ENCODE peak calls at places on chromosomes 7 and 10, in ten cellular contexts. One of them, this sample, is unnamed.

GRCh38 chr10:124966008-124966407 is 24.1 kb downstream of the ZRANB1 start:
- DNase-seq in stimulated activated CD8-positive, alpha-beta memory T cell treated with anti-CD3 and anti-CD28 coated beads, Interleukin-7, amount 100 ng/mL, for 4 hours: no peak
- DNase-seq in kidney: no peak
- DNase-seq in left colon: no peak
- DNase-seq in HTR-8/SVneo: no peak
- DNase-seq in NCI-H1436: no peak
- DNase-seq in CD4-positive, CD25-positive, alpha-beta regulatory T cell: no peak
- DNase-seq in neural progenitor cell: no peak
- DNase-seq in endothelial cell: no peak
- DNase-seq in hepatic stellate cell: no peak
- DNase-seq in this sample: no peak

GRCh38 chr7:135074096-135074495 is 73.8 kb upstream of the TMEM140 start:
- DNase-seq in stimulated activated CD8-positive, alpha-beta memory T cell treated with anti-CD3 and anti-CD28 coated beads, Interleukin-7, amount 100 ng/mL, for 4 hours: no peak
- DNase-seq in kidney: no peak
- DNase-seq in left colon: no peak
- DNase-seq in HTR-8/SVneo: no peak
- DNase-seq in NCI-H1436: no peak
- DNase-seq in CD4-positive, CD25-positive, alpha-beta regulatory T cell: no peak
- DNase-seq in neural progenitor cell: no peak
- DNase-seq in endothelial cell: no peak
- DNase-seq in hepatic stellate cell: no peak
- DNase-seq in this sample: no peak

GRCh38 chr7:99407849-99408346 is 499 bp downstream of the PDAP1 start:
- DNase-seq in stimulated activated CD8-positive, alpha-beta memory T cell treated with anti-CD3 and anti-CD28 coated beads, Interleukin-7, amount 100 ng/mL, for 4 hours: peak; percentile 40
- DNase-seq in kidney: peak; percentile 82
- DNase-seq in left colon: peak; percentile 62
- DNase-seq in HTR-8/SVneo: peak; percentile 19
- DNase-seq in NCI-H1436: peak; percentile 26
- DNase-seq in CD4-positive, CD25-positive, alpha-beta regulatory T cell: no peak
- DNase-seq in neural progenitor cell: peak; percentile 56
- DNase-seq in endothelial cell: peak; percentile 24
- DNase-seq in hepatic stellate cell: peak; percentile 88
- DNase-seq in this sample: no peak

GRCh38 chr7:98935811-98936210 is 57.5 kb downstream of the TRRAP start:
- DNase-seq in stimulated activated CD8-positive, alpha-beta memory T cell treated with anti-CD3 and anti-CD28 coated beads, Interleukin-7, amount 100 ng/mL, for 4 hours: no peak
- DNase-seq in kidney: no peak
- DNase-seq in left colon: no peak
- DNase-seq in HTR-8/SVneo: no peak
- DNase-seq in NCI-H1436: no peak
- DNase-seq in CD4-positive, CD25-positive, alpha-beta regulatory T cell: no peak
- DNase-seq in neural progenitor cell: no peak
- DNase-seq in endothelial cell: no peak
- DNase-seq in hepatic stellate cell: no peak
- DNase-seq in this sample: no peak

GRCh38 chr7:84941291-84941690 is 245.6 kb downstream of the SEMA3D start:
- DNase-seq in stimulated activated CD8-positive, alpha-beta memory T cell treated with anti-CD3 and anti-CD28 coated beads, Interleukin-7, amount 100 ng/mL, for 4 hours: no peak
- DNase-seq in kidney: no peak
- DNase-seq in left colon: no peak
- DNase-seq in HTR-8/SVneo: no peak
- DNase-seq in NCI-H1436: no peak
- DNase-seq in CD4-positive, CD25-positive, alpha-beta regulatory T cell: no peak
- DNase-seq in neural progenitor cell: no peak
- DNase-seq in endothelial cell: no peak
- DNase-seq in hepatic stellate cell: no peak
- DNase-seq in this sample: no peak

GRCh38 chr7:98177553-98177952 is 33.7 kb upstream of the BHLHA15 start:
- DNase-seq in stimulated activated CD8-positive, alpha-beta memory T cell treated with anti-CD3 and anti-CD28 coated beads, Interleukin-7, amount 100 ng/mL, for 4 hours: no peak
- DNase-seq in kidney: no peak
- DNase-seq in left colon: no peak
- DNase-seq in HTR-8/SVneo: no peak
- DNase-seq in NCI-H1436: no peak
- DNase-seq in CD4-positive, CD25-positive, alpha-beta regulatory T cell: no peak
- DNase-seq in neural progenitor cell: no peak
- DNase-seq in endothelial cell: no peak
- DNase-seq in hepatic stellate cell: no peak
- DNase-seq in this sample: no peak

GRCh38 chr10:20029523-20029922 is 213.3 kb downstream of the PLXDC2 start:
- DNase-seq in stimulated activated CD8-positive, alpha-beta memory T cell treated with anti-CD3 and anti-CD28 coated beads, Interleukin-7, amount 100 ng/mL, for 4 hours: no peak
- DNase-seq in kidney: no peak
- DNase-seq in left colon: no peak
- DNase-seq in HTR-8/SVneo: no peak
- DNase-seq in NCI-H1436: no peak
- DNase-seq in CD4-positive, CD25-positive, alpha-beta regulatory T cell: no peak
- DNase-seq in neural progenitor cell: no peak
- DNase-seq in endothelial cell: no peak
- DNase-seq in hepatic stellate cell: no peak
- DNase-seq in this sample: no peak

GRCh38 chr7:116591202-116592040 is 66.6 kb downstream of the CAV1 start:
- DNase-seq in stimulated activated CD8-positive, alpha-beta memory T cell treated with anti-CD3 and anti-CD28 coated beads, Interleukin-7, amount 100 ng/mL, for 4 hours: no peak
- DNase-seq in kidney: no peak
- DNase-seq in left colon: no peak
- DNase-seq in HTR-8/SVneo: no peak
- DNase-seq in NCI-H1436: no peak
- DNase-seq in CD4-positive, CD25-positive, alpha-beta regulatory T cell: no peak
- DNase-seq in neural progenitor cell: no peak
- DNase-seq in endothelial cell: no peak
- DNase-seq in hepatic stellate cell: no peak
- DNase-seq in this sample: no peak

GRCh38 chr7:138625084-138625848 is 75.9 kb downstream of the SVOPL start:
- DNase-seq in stimulated activated CD8-positive, alpha-beta memory T cell treated with anti-CD3 and anti-CD28 coated beads, Interleukin-7, amount 100 ng/mL, for 4 hours: no peak
- DNase-seq in kidney: no peak
- DNase-seq in left colon: no peak
- DNase-seq in HTR-8/SVneo: no peak
- DNase-seq in NCI-H1436: no peak
- DNase-seq in CD4-positive, CD25-positive, alpha-beta regulatory T cell: no peak
- DNase-seq in neural progenitor cell: no peak
- DNase-seq in endothelial cell: no peak
- DNase-seq in hepatic stellate cell: no peak
- DNase-seq in this sample: no peak

GRCh38 chr10:5500910-5501309 is 1.5 kb upstream of the CALML5 start:
- DNase-seq in stimulated activated CD8-positive, alpha-beta memory T cell treated with anti-CD3 and anti-CD28 coated beads, Interleukin-7, amount 100 ng/mL, for 4 hours: no peak
- DNase-seq in kidney: peak; percentile 35
- DNase-seq in left colon: no peak
- DNase-seq in HTR-8/SVneo: no peak
- DNase-seq in NCI-H1436: no peak
- DNase-seq in CD4-positive, CD25-positive, alpha-beta regulatory T cell: no peak
- DNase-seq in neural progenitor cell: no peak
- DNase-seq in endothelial cell: no peak
- DNase-seq in hepatic stellate cell: no peak
- DNase-seq in this sample: no peak

GRCh38 chr7:157540020-157540419 is 203.2 kb downstream of the DNAJB6 start:
- DNase-seq in stimulated activated CD8-positive, alpha-beta memory T cell treated with anti-CD3 and anti-CD28 coated beads, Interleukin-7, amount 100 ng/mL, for 4 hours: no peak
- DNase-seq in kidney: peak; percentile 57
- DNase-seq in left colon: no peak
- DNase-seq in HTR-8/SVneo: no peak
- DNase-seq in NCI-H1436: no peak
- DNase-seq in CD4-positive, CD25-positive, alpha-beta regulatory T cell: no peak
- DNase-seq in neural progenitor cell: no peak
- DNase-seq in endothelial cell: no peak
- DNase-seq in hepatic stellate cell: no peak
- DNase-seq in this sample: peak; percentile 38

GRCh38 chr7:47576031-47576908 is 5.6 kb downstream of the TNS3 start:
- DNase-seq in stimulated activated CD8-positive, alpha-beta memory T cell treated with anti-CD3 and anti-CD28 coated beads, Interleukin-7, amount 100 ng/mL, for 4 hours: no peak
- DNase-seq in kidney: no peak
- DNase-seq in left colon: peak; percentile 71
- DNase-seq in HTR-8/SVneo: no peak
- DNase-seq in NCI-H1436: no peak
- DNase-seq in CD4-positive, CD25-positive, alpha-beta regulatory T cell: no peak
- DNase-seq in neural progenitor cell: peak; percentile 7
- DNase-seq in endothelial cell: no peak
- DNase-seq in hepatic stellate cell: no peak
- DNase-seq in this sample: no peak

GRCh38 chr7:1678571-1679325 is 8.7 kb downstream of the ELFN1 start:
- DNase-seq in stimulated activated CD8-positive, alpha-beta memory T cell treated with anti-CD3 and anti-CD28 coated beads, Interleukin-7, amount 100 ng/mL, for 4 hours: no peak
- DNase-seq in kidney: peak; percentile 69
- DNase-seq in left colon: no peak
- DNase-seq in HTR-8/SVneo: no peak
- DNase-seq in NCI-H1436: no peak
- DNase-seq in CD4-positive, CD25-positive, alpha-beta regulatory T cell: no peak
- DNase-seq in neural progenitor cell: no peak
- DNase-seq in endothelial cell: no peak
- DNase-seq in hepatic stellate cell: no peak
- DNase-seq in this sample: no peak

GRCh38 chr10:80405636-80406035 is 2.7 kb upstream of the PRXL2A start:
- DNase-seq in stimulated activated CD8-positive, alpha-beta memory T cell treated with anti-CD3 and anti-CD28 coated beads, Interleukin-7, amount 100 ng/mL, for 4 hours: no peak
- DNase-seq in kidney: no peak
- DNase-seq in left colon: no peak
- DNase-seq in HTR-8/SVneo: no peak
- DNase-seq in NCI-H1436: no peak
- DNase-seq in CD4-positive, CD25-positive, alpha-beta regulatory T cell: no peak
- DNase-seq in neural progenitor cell: peak; percentile 58
- DNase-seq in endothelial cell: no peak
- DNase-seq in hepatic stellate cell: no peak
- DNase-seq in this sample: no peak

GRCh38 chr7:141370178-141370577 is 181.0 kb upstream of the AGK start:
- DNase-seq in stimulated activated CD8-positive, alpha-beta memory T cell treated with anti-CD3 and anti-CD28 coated beads, Interleukin-7, amount 100 ng/mL, for 4 hours: no peak
- DNase-seq in kidney: no peak
- DNase-seq in left colon: no peak
- DNase-seq in HTR-8/SVneo: no peak
- DNase-seq in NCI-H1436: no peak
- DNase-seq in CD4-positive, CD25-positive, alpha-beta regulatory T cell: no peak
- DNase-seq in neural progenitor cell: no peak
- DNase-seq in endothelial cell: no peak
- DNase-seq in hepatic stellate cell: no peak
- DNase-seq in this sample: no peak

This sample was measured in upper lobe of right lung.